ENCODE peak calls at places on chromosomes 12 and 14, in nine cellular contexts. One of them, this sample, is unnamed.

GRCh38 chr12:59408431-59408830 is 187.4 kb upstream of the SLC16A7 start:
- DNase-seq in PC-9: peak
- DNase-seq in cardiac fibroblast: no peak
- DNase-seq in tibial artery: no peak
- DNase-seq in fibroblast of villous mesenchyme: no peak
- DNase-seq in NB4: no peak
- DNase-seq in astrocyte of the spinal cord: peak
- DNase-seq in LNCaP clone FGC: no peak
- DNase-seq in RWPE1: peak
- DNase-seq in this sample: no peak

GRCh38 chr12:98431089-98431488 is 84.3 kb upstream of the TMPO start:
- DNase-seq in NB4: no peak
- DNase-seq in cardiac fibroblast: no peak
- DNase-seq in PC-9: no peak
- DNase-seq in LNCaP clone FGC: no peak
- DNase-seq in RWPE1: no peak
- DNase-seq in tibial artery: no peak
- DNase-seq in astrocyte of the spinal cord: no peak
- DNase-seq in fibroblast of villous mesenchyme: no peak
- DNase-seq in this sample: no peak

GRCh38 chr12:83092101-83092500 is 405.4 kb downstream of the TMTC2 start:
- DNase-seq in LNCaP clone FGC: no peak
- DNase-seq in NB4: no peak
- DNase-seq in fibroblast of villous mesenchyme: no peak
- DNase-seq in astrocyte of the spinal cord: no peak
- DNase-seq in PC-9: no peak
- DNase-seq in cardiac fibroblast: no peak
- DNase-seq in tibial artery: no peak
- DNase-seq in RWPE1: no peak
- DNase-seq in this sample: no peak

GRCh38 chr12:59834659-59835474 is 239.0 kb downstream of the SLC16A7 start:
- DNase-seq in cardiac fibroblast: peak
- DNase-seq in astrocyte of the spinal cord: peak
- DNase-seq in PC-9: no peak
- DNase-seq in RWPE1: no peak
- DNase-seq in fibroblast of villous mesenchyme: peak
- DNase-seq in NB4: peak
- DNase-seq in tibial artery: no peak
- DNase-seq in LNCaP clone FGC: no peak
- DNase-seq in this sample: no peak

GRCh38 chr14:100285021-100285912 is 21.0 kb downstream of the SLC25A29 start:
- DNase-seq in RWPE1: peak
- DNase-seq in fibroblast of villous mesenchyme: peak
- DNase-seq in cardiac fibroblast: peak
- DNase-seq in LNCaP clone FGC: no peak
- DNase-seq in astrocyte of the spinal cord: peak
- DNase-seq in tibial artery: peak
- DNase-seq in NB4: peak
- DNase-seq in PC-9: peak
- DNase-seq in this sample: peak

GRCh38 chr12:55671746-55672145 is 35.1 kb downstream of the OR10P1 start:
- DNase-seq in RWPE1: no peak
- DNase-seq in LNCaP clone FGC: no peak
- DNase-seq in NB4: no peak
- DNase-seq in cardiac fibroblast: no peak
- DNase-seq in astrocyte of the spinal cord: no peak
- DNase-seq in tibial artery: peak
- DNase-seq in PC-9: no peak
- DNase-seq in fibroblast of villous mesenchyme: no peak
- DNase-seq in this sample: no peak

GRCh38 chr14:21071225-21072041 is 1.3 kb downstream of the ARHGEF40 start:
- DNase-seq in cardiac fibroblast: peak
- DNase-seq in NB4: peak
- DNase-seq in fibroblast of villous mesenchyme: peak
- DNase-seq in PC-9: peak
- DNase-seq in LNCaP clone FGC: no peak
- DNase-seq in tibial artery: peak
- DNase-seq in RWPE1: peak
- DNase-seq in astrocyte of the spinal cord: peak
- DNase-seq in this sample: peak

GRCh38 chr12:51976376-51977160 is 25.1 kb downstream of the ACVR1B start:
- DNase-seq in astrocyte of the spinal cord: peak
- DNase-seq in NB4: peak
- DNase-seq in PC-9: no peak
- DNase-seq in cardiac fibroblast: peak
- DNase-seq in tibial artery: no peak
- DNase-seq in fibroblast of villous mesenchyme: peak
- DNase-seq in RWPE1: no peak
- DNase-seq in LNCaP clone FGC: no peak
- DNase-seq in this sample: no peak

GRCh38 chr12:91180577-91180976 is 2.0 kb downstream of the DCN start:
- DNase-seq in cardiac fibroblast: peak
- DNase-seq in fibroblast of villous mesenchyme: peak
- DNase-seq in RWPE1: no peak
- DNase-seq in PC-9: no peak
- DNase-seq in LNCaP clone FGC: peak
- DNase-seq in astrocyte of the spinal cord: peak
- DNase-seq in NB4: no peak
- DNase-seq in tibial artery: no peak
- DNase-seq in this sample: no peak

GRCh38 chr14:83085725-83086124 is 1552.1 kb upstream of the SEL1L start:
- DNase-seq in PC-9: no peak
- DNase-seq in RWPE1: no peak
- DNase-seq in tibial artery: no peak
- DNase-seq in LNCaP clone FGC: no peak
- DNase-seq in fibroblast of villous mesenchyme: no peak
- DNase-seq in astrocyte of the spinal cord: no peak
- DNase-seq in NB4: no peak
- DNase-seq in cardiac fibroblast: no peak
- DNase-seq in this sample: no peak

GRCh38 chr14:50038398-50039119 is 77.8 kb downstream of the VCPKMT start:
- DNase-seq in RWPE1: peak
- DNase-seq in fibroblast of villous mesenchyme: peak
- DNase-seq in cardiac fibroblast: peak
- DNase-seq in astrocyte of the spinal cord: peak
- DNase-seq in PC-9: no peak
- DNase-seq in NB4: peak
- DNase-seq in tibial artery: no peak
- DNase-seq in LNCaP clone FGC: no peak
- DNase-seq in this sample: no peak

GRCh38 chr12:11753151-11753501 is 103.7 kb downstream of the ETV6 start:
- DNase-seq in cardiac fibroblast: no peak
- DNase-seq in NB4: no peak
- DNase-seq in tibial artery: no peak
- DNase-seq in fibroblast of villous mesenchyme: no peak
- DNase-seq in RWPE1: no peak
- DNase-seq in LNCaP clone FGC: no peak
- DNase-seq in PC-9: no peak
- DNase-seq in astrocyte of the spinal cord: no peak
- DNase-seq in this sample: no peak

GRCh38 chr14:65062096-65063075 is 39.9 kb downstream of the MAX start:
- DNase-seq in cardiac fibroblast: no peak
- DNase-seq in fibroblast of villous mesenchyme: no peak
- DNase-seq in RWPE1: no peak
- DNase-seq in astrocyte of the spinal cord: peak
- DNase-seq in PC-9: no peak
- DNase-seq in NB4: no peak
- DNase-seq in LNCaP clone FGC: no peak
- DNase-seq in tibial artery: no peak
- DNase-seq in this sample: no peak

GRCh38 chr12:25368542-25368941 is 117.8 kb upstream of the KRAS start:
- DNase-seq in NB4: no peak
- DNase-seq in PC-9: no peak
- DNase-seq in cardiac fibroblast: no peak
- DNase-seq in RWPE1: no peak
- DNase-seq in fibroblast of villous mesenchyme: no peak
- DNase-seq in astrocyte of the spinal cord: no peak
- DNase-seq in tibial artery: no peak
- DNase-seq in LNCaP clone FGC: no peak
- DNase-seq in this sample: no peak

GRCh38 chr12:53036802-53037201 is 13.1 kb upstream of the TNS2 start:
- DNase-seq in tibial artery: no peak
- DNase-seq in NB4: no peak
- DNase-seq in RWPE1: no peak
- DNase-seq in cardiac fibroblast: no peak
- DNase-seq in PC-9: no peak
- DNase-seq in astrocyte of the spinal cord: no peak
- DNase-seq in LNCaP clone FGC: no peak
- DNase-seq in fibroblast of villous mesenchyme: peak
- DNase-seq in this sample: no peak

GRCh38 chr12:53034459-53034858 is 15.4 kb upstream of the TNS2 start:
- DNase-seq in PC-9: no peak
- DNase-seq in cardiac fibroblast: no peak
- DNase-seq in NB4: peak
- DNase-seq in LNCaP clone FGC: no peak
- DNase-seq in astrocyte of the spinal cord: no peak
- DNase-seq in tibial artery: no peak
- DNase-seq in fibroblast of villous mesenchyme: no peak
- DNase-seq in RWPE1: no peak
- DNase-seq in this sample: no peak

DNA sequence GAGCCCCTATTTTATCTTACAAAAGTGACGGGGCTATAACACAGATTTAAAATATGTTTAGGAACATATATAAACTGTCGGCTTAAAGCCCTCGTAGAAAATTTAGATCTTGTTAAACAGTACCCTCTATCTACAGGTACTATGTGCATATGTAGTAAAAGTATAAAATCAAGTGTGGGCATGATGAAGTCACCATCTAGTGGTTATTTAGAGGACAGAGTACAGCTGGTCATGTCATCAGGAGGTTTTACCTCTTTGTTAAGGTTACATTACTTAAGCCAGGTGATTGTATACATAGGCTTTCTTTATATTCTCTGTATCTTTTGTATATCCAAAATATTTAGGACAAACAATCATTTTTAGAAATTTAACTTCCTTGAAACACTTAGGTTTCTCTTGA is 18.2 kb upstream of the TNS2 start:
- DNase-seq in cardiac fibroblast: no peak
- DNase-seq in LNCaP clone FGC: no peak
- DNase-seq in RWPE1: no peak
- DNase-seq in PC-9: no peak
- DNase-seq in astrocyte of the spinal cord: no peak
- DNase-seq in fibroblast of villous mesenchyme: no peak
- DNase-seq in tibial artery: no peak
- DNase-seq in NB4: no peak
- DNase-seq in this sample: no peak
- TF ChIP-seq CTCF in cardiac fibroblast: no peak
- TF ChIP-seq CTCF in LNCaP clone FGC: no peak
- TF ChIP-seq CTCF in RWPE1: no peak
- TF ChIP-seq CTCF in PC-9: no peak
- TF ChIP-seq CTCF in astrocyte of the spinal cord: no peak
- TF ChIP-seq CTCF in fibroblast of villous mesenchyme: no peak
- TF ChIP-seq CTCF in tibial artery: no peak
- TF ChIP-seq CTCF in NB4: peak
- TF ChIP-seq CTCF in this sample: no peak

DNA sequence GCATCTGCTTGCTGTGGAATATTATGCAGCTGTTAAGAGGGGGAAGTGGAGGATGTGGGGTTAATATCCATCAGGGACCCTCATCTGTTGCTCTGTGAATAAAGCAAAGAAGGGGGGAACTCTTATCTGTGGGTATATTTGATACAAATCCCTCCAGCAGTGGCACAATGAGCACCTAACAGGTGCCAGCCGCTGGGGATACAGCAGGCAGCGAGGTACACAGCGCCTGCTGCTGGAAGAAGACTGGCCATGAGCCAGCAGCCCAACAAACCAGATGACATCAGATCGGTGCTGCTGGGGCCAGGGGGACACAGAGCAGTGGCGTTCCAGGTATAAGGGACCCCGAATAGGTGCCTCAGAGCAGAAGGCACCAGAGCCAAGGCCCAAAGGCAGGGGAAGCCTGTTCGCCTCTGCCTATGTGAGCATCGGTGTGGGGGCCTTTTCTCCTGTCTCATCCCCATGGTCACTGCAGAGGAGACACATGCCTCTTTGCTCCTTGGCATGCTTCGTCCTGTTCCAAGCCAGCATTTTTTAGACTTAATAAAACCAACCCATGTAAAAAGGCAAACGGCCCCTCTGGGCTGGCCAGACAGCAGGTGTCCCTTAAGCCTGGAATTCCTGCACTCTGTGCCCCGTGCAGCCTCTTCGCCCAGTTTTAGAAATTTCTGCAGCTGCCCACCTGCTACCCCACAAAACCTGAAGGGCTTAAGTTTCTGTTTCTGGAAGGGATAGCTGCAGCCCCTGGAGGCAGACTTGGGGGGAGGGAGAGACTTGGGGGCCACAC is 1.6 kb upstream of the CKB start:
- DNase-seq in tibial artery: no peak
- DNase-seq in PC-9: no peak
- DNase-seq in LNCaP clone FGC: no peak
- DNase-seq in RWPE1: no peak
- DNase-seq in astrocyte of the spinal cord: no peak
- DNase-seq in NB4: no peak
- DNase-seq in fibroblast of villous mesenchyme: no peak
- DNase-seq in cardiac fibroblast: no peak
- DNase-seq in this sample: no peak
- TF ChIP-seq CTCF in tibial artery: no peak
- TF ChIP-seq CTCF in PC-9: no peak
- TF ChIP-seq CTCF in LNCaP clone FGC: no peak
- TF ChIP-seq CTCF in RWPE1: no peak
- TF ChIP-seq CTCF in astrocyte of the spinal cord: no peak
- TF ChIP-seq CTCF in NB4: peak
- TF ChIP-seq CTCF in fibroblast of villous mesenchyme: no peak
- TF ChIP-seq CTCF in cardiac fibroblast: no peak
- TF ChIP-seq CTCF in this sample: no peak

DNA sequence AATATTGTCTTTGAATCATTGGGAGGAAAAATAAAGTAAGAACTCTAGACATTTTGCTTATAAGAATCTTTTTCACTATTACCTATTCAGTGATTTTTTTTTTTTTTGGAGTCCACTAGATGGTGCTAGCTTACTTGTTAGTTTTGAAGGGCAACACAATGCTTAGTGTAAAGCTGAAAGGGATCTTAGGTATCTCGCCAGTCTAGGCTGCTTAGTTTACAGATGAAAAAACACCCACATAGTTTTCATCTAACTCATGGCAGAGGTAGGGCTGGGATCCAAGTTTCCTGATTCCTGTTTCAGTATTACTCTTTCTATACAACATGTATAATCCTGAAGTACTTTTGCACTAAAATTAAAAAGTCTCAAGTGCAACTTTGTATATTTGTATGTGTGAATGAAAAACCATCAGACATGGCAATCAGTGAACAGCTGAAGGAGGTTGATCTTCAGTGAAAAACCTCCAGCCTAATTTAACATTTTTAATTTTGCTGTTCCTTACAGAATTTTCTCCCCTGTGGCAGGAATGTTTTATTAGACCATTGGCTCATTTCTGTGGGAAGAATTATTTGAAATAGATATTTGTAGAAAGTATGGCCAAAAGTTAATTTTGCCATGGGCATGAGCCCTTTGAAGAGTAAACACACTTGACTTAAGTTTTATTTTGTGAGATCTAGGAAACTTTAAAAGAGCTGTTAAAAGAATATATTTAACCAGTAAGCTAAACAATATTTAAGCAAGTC is 40.7 kb downstream of the LRRIQ1 start:
- DNase-seq in RWPE1: peak
- DNase-seq in astrocyte of the spinal cord: peak
- DNase-seq in PC-9: peak
- DNase-seq in LNCaP clone FGC: peak
- DNase-seq in NB4: peak
- DNase-seq in cardiac fibroblast: peak
- DNase-seq in fibroblast of villous mesenchyme: peak
- DNase-seq in tibial artery: no peak
- DNase-seq in this sample: no peak
- TF ChIP-seq CTCF in RWPE1: peak
- TF ChIP-seq CTCF in astrocyte of the spinal cord: peak
- TF ChIP-seq CTCF in PC-9: peak
- TF ChIP-seq CTCF in LNCaP clone FGC: peak
- TF ChIP-seq CTCF in NB4: peak
- TF ChIP-seq CTCF in cardiac fibroblast: peak
- TF ChIP-seq CTCF in fibroblast of villous mesenchyme: peak
- TF ChIP-seq CTCF in tibial artery: no peak
- TF ChIP-seq CTCF in this sample: peak

GRCh38 chr12:53451661-53452158 is at the start of gene PCBP2:
- DNase-seq in astrocyte of the spinal cord: peak
- DNase-seq in NB4: peak
- DNase-seq in RWPE1: peak
- DNase-seq in tibial artery: peak
- DNase-seq in LNCaP clone FGC: peak
- DNase-seq in cardiac fibroblast: peak
- DNase-seq in PC-9: peak
- DNase-seq in fibroblast of villous mesenchyme: peak
- DNase-seq in this sample: peak
- TF ChIP-seq CTCF in astrocyte of the spinal cord: peak
- TF ChIP-seq CTCF in NB4: peak
- TF ChIP-seq CTCF in RWPE1: peak
- TF ChIP-seq CTCF in tibial artery: peak
- TF ChIP-seq CTCF in LNCaP clone FGC: peak
- TF ChIP-seq CTCF in cardiac fibroblast: peak
- TF ChIP-seq CTCF in PC-9: peak
- TF ChIP-seq CTCF in fibroblast of villous mesenchyme: peak
- TF ChIP-seq CTCF in this sample: peak

This sample was measured in type B pancreatic cell.